ENCODE peak calls at places on chromosomes 13 and 19, in six cellular contexts. O is keratinocyte; R is amygdala; N is hypothalamus; D is sciatic nerve; A is CD8-positive, alpha-beta memory T cell. B is an unnamed sample.

GRCh38 chr19:49997709-49998108 is 27.5 kb downstream of the VRK3 start:
- DNase-seq in O (no peak), R (no peak), N (peak), D (no peak), A (no peak), B (no peak)

GRCh38 chr13:84885868-84886267 is 913.4 kb downstream of the SLITRK6 start:
- DNase-seq in O (no peak), R (no peak), N (no peak), D (no peak), A (no peak), B (no peak)

GRCh38 chr13:51731759-51732158 is 72.2 kb downstream of the DHRS12 start:
- DNase-seq in O (no peak), R (no peak), N (no peak), D (no peak), A (no peak), B (no peak)

GRCh38 chr13:79867248-79867647 is 386.3 kb downstream of the NDFIP2 start:
- DNase-seq in O (no peak), R (no peak), N (no peak), D (no peak), A (no peak), B (no peak)

GRCh38 chr13:99749627-99750026 is 221.9 kb downstream of the ZIC5 start:
- DNase-seq in O (no peak), R (no peak), N (no peak), D (no peak), A (no peak), B (no peak)

GRCh38 chr19:8392017-8392591 is 1.9 kb downstream of the RAB11B start:
- DNase-seq in O (no peak), R (no peak), N (no peak), D (no peak), A (no peak), B (peak)

GRCh38 chr19:11872624-11873023 is 15.0 kb upstream of the ZNF69 start:
- DNase-seq in O (no peak), R (no peak), N (no peak), D (no peak), A (no peak), B (no peak)

GRCh38 chr19:16078759-16079707 is 2.7 kb downstream of the TPM4 start:
- DNase-seq in O (peak), R (no peak), N (peak), D (peak), A (peak), B (no peak)

GRCh38 chr13:42885325-42885724 is 103.9 kb downstream of the FAM216B start:
- DNase-seq in O (no peak), R (no peak), N (no peak), D (no peak), A (no peak), B (no peak)